ENCODE peak calls at places on chromosome 13, in six cellular contexts. V, T, K, Y, P and G are unnamed samples.
A peak's percentile ranks its signal among the peaks of the same experiment; 100 is the strongest.

GRCh38 chr13:84366484-84366883 is 484.2 kb upstream of the SLITRK1 start:
- DNase-seq in Y (no peak), K (no peak), T (no peak), P (no peak), V (no peak), G (no peak)

GRCh38 chr13:32911506-32911905 is 104.7 kb upstream of the KL start:
- DNase-seq in V (no peak), P (no peak), K (no peak), T (no peak), Y (no peak), G (no peak)

GRCh38 chr13:95226476-95226875 is 74.8 kb downstream of the ABCC4 start:
- DNase-seq in Y (no peak), V (no peak), T (no peak), P (no peak), K (no peak), G (no peak)

GRCh38 chr13:63124863-63125262 is 1709.2 kb upstream of the PCDH20 start:
- DNase-seq in V (no peak), P (no peak), Y (no peak), K (no peak), T (no peak), G (no peak)

GRCh38 chr13:78630509-78630908 is 27.2 kb upstream of the POU4F1 start:
- DNase-seq in Y (no peak), V (no peak), P (no peak), K (no peak), T (no peak), G (no peak)

GRCh38 chr13:31896427-31896826 is 135.1 kb upstream of the FRY start:
- DNase-seq in P (no peak), Y (no peak), V (no peak), K (peak; percentile 57), T (no peak), G (no peak)

GRCh38 chr13:32877491-32877890 is 138.7 kb upstream of the KL start:
- DNase-seq in V (no peak), P (no peak), T (no peak), K (no peak), Y (no peak), G (no peak)

GRCh38 chr13:51873419-51873818 is 11.7 kb downstream of the CCDC70 start:
- DNase-seq in T (no peak), P (no peak), V (no peak), K (no peak), Y (peak; percentile 82), G (no peak)

GRCh38 chr13:50891206-50891605 is 18.4 kb upstream of the RNASEH2B start:
- DNase-seq in K (no peak), P (no peak), Y (no peak), T (no peak), V (no peak), G (no peak)

GRCh38 chr13:42991892-42992584 is at the start of gene EPSTI1:
- DNase-seq in P (peak; percentile 58), T (peak; percentile 92), V (peak; percentile 75), Y (peak; percentile 94), K (peak; percentile 66), G (peak; percentile 92)

GRCh38 chr13:21924958-21925357 is 254.1 kb downstream of the FGF9 start:
- DNase-seq in K (no peak), T (no peak), Y (no peak), V (no peak), P (no peak), G (no peak)

GRCh38 chr13:114034481-114034891 is 60.6 kb upstream of the C13orf46 start:
- DNase-seq in T (no peak), Y (no peak), V (no peak), P (no peak), K (no peak), G (no peak)

GRCh38 chr13:110552767-110553166 is 8.8 kb downstream of the RAB20 start:
- DNase-seq in T (no peak), K (no peak), V (no peak), P (no peak), Y (no peak), G (no peak)

GRCh38 chr13:101945435-101945834 is 456.4 kb downstream of the FGF14 start:
- DNase-seq in K (no peak), P (no peak), T (no peak), V (no peak), Y (no peak), G (no peak)

GRCh38 chr13:24299488-24300114 is 9.8 kb upstream of the C1QTNF9 start:
- DNase-seq in V (no peak), T (no peak), K (no peak), Y (no peak), P (no peak), G (no peak)

GRCh38 chr13:94433055-94433947 is 46.2 kb downstream of the DCT start:
- DNase-seq in Y (peak; percentile 88), T (peak; percentile 45), V (peak; percentile 33), P (no peak), K (no peak), G (no peak)

GRCh38 chr13:64688893-64689677 is 2541.1 kb downstream of the PCDH9 start:
- DNase-seq in K (no peak), V (no peak), P (no peak), Y (no peak), T (no peak), G (no peak)

GRCh38 chr13:33228645-33229445 is 56.7 kb downstream of the STARD13 start:
- DNase-seq in P (no peak), T (no peak), K (no peak), Y (no peak), V (no peak), G (no peak)

GRCh38 chr13:42964681-42965305 is 27.2 kb downstream of the EPSTI1 start:
- DNase-seq in V (no peak), K (no peak), P (no peak), Y (no peak), T (no peak), G (no peak)

GRCh38 chr13:105538346-105538745 is 997.1 kb downstream of the EFNB2 start:
- DNase-seq in P (no peak), Y (no peak), T (no peak), V (no peak), K (no peak), G (no peak)

GRCh38 chr13:20353973-20354372 is 121.9 kb upstream of the GJB6 start:
- DNase-seq in T (no peak), K (no peak), V (no peak), P (no peak), Y (no peak), G (no peak)

GRCh38 chr13:76885203-76886004 is 801 bp downstream of the KCTD12 start:
- DNase-seq in Y (no peak), T (peak; percentile 81), K (peak; percentile 74), P (peak; percentile 81), V (peak; percentile 88), G (peak; percentile 62)

GRCh38 chr13:97214921-97215320 is 7.2 kb upstream of the MBNL2 start:
- DNase-seq in V (no peak), P (no peak), K (no peak), Y (peak; percentile 64), T (no peak), G (no peak)

GRCh38 chr13:33480561-33480960 is 195.0 kb upstream of the STARD13 start:
- DNase-seq in K (no peak), P (no peak), V (no peak), T (no peak), Y (no peak), G (no peak)

GRCh38 chr13:63838366-63839110 is 2422.9 kb upstream of the PCDH20 start:
- DNase-seq in T (no peak), V (no peak), K (no peak), P (no peak), Y (peak; percentile 87), G (no peak)

GRCh38 chr13:111198979-111199378 is 83.9 kb downstream of the ARHGEF7 start:
- DNase-seq in P (no peak), V (no peak), Y (no peak), K (no peak), T (no peak), G (no peak)

GRCh38 chr13:59750860-59751259 is 412.9 kb downstream of the DIAPH3 start:
- DNase-seq in K (no peak), P (no peak), T (no peak), Y (no peak), V (no peak), G (no peak)

GRCh38 chr13:43876366-43876765 is 3.2 kb downstream of the CCDC122 start:
- DNase-seq in K (no peak), T (no peak), V (no peak), Y (no peak), P (no peak), G (no peak)

GRCh38 chr13:87324558-87324957 is 346.6 kb upstream of the SLITRK5 start:
- DNase-seq in T (no peak), V (no peak), Y (no peak), P (no peak), K (no peak), G (no peak)

DNA sequence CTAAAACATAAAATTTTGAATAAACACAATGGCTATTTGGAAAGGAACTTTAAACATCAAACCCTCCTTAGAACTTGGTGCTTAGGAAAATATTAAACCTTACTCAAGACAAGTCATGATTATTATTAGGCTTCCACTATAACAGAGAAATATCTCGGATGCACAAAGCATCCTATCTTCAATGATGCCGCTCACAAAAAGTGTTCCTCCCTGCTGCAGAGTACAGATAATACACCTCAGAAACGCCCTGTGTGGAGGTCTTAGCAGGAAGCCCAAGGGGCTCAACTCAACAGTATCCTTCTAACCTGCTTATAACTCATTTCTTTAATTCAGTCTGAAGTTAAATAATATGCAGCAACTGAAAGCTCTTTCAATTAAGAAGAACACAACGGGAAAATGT is 12.2 kb downstream of the ELF1 start:
- DNase-seq in Y (no peak), V (no peak), P (no peak), T (no peak), K (no peak), G (no peak)
- TF ChIP-seq CTCF in Y (no peak), V (no peak), P (no peak), T (no peak), K (no peak), G (no peak)

GRCh38 chr13:99501135-99501951 is at the start of gene TM9SF2:
- DNase-seq in K (peak; percentile 98), V (peak; percentile 96), T (peak; percentile 98), P (peak; percentile 98), Y (peak; percentile 98), G (peak; percentile 96)
- TF ChIP-seq POLR2A in K (peak; percentile 66), V (no peak), T (peak; percentile 93), P (peak; percentile 68), Y (peak; percentile 67), G (no peak)

GRCh38 chr13:27007166-27007565 is 164.4 kb downstream of the USP12 start:
- DNase-seq in T (no peak), P (no peak), V (peak; percentile 20), K (no peak), Y (no peak), G (peak; percentile 82)

GRCh38 chr13:27004866-27005265 is 166.7 kb downstream of the USP12 start:
- DNase-seq in P (no peak), K (no peak), Y (no peak), V (peak; percentile 15), T (no peak), G (no peak)

GRCh38 chr13:27005556-27005955 is 166.1 kb downstream of the USP12 start:
- DNase-seq in Y (no peak), T (no peak), V (peak; percentile 12), K (no peak), P (no peak), G (no peak)

GRCh38 chr13:27005976-27006518 is 165.6 kb downstream of the USP12 start:
- DNase-seq in V (peak; percentile 12), Y (no peak), K (no peak), T (no peak), P (no peak), G (peak; percentile 56)

GRCh38 chr13:27006519-27007161 is 165.0 kb downstream of the USP12 start:
- DNase-seq in Y (no peak), P (no peak), T (no peak), K (no peak), V (peak; percentile 71), G (peak; percentile 85)
- H3K4me3 ChIP-seq in Y (peak overlapping the region; percentile 53), P (peak overlapping the region; percentile 23), T (peak overlapping the region; percentile 27), K (peak overlapping the region; percentile 52), V (peak overlapping the region; percentile 53), G (no peak overlapping the region)

GRCh38 chr13:29964181-29964845 is 113.9 kb upstream of the UBL3 start:
- DNase-seq in V (no peak), Y (no peak), T (no peak), P (no peak), K (no peak), G (no peak)
- TF ChIP-seq CTCF in V (no peak), Y (no peak), T (no peak), P (no peak), K (no peak), G (no peak)